ENCODE peak calls at places on chromosomes 6 and 20, in seven cellular contexts. X, B, M, K, L, O and E are unnamed samples.
A peak's percentile ranks its signal among the peaks of the same experiment; 100 is the strongest.

GRCh38 chr6:151075527-151075926 is 164.2 kb upstream of the AKAP12 start:
- DNase-seq in M (no peak), L (no peak), O (no peak), X (no peak), B (no peak), K (no peak), E (no peak)

GRCh38 chr6:169508452-169508851 is 193.4 kb downstream of the WDR27 start:
- DNase-seq in X (no peak), M (no peak), K (no peak), L (no peak), O (no peak), B (no peak), E (no peak)

GRCh38 chr6:99297415-99297814 is 52.1 kb downstream of the FAXC start:
- DNase-seq in O (no peak), L (no peak), K (no peak), X (no peak), B (no peak), M (no peak), E (no peak)

GRCh38 chr6:121817141-121817540 is 381.7 kb downstream of the GJA1 start:
- DNase-seq in O (no peak), B (no peak), L (no peak), X (no peak), K (no peak), M (no peak), E (no peak)

GRCh38 chr6:149846321-149846720 is 17.8 kb downstream of the LRP11 start:
- DNase-seq in K (peak; percentile 65), X (no peak), O (peak; percentile 68), M (peak; percentile 26), B (no peak), L (no peak), E (no peak)

GRCh38 chr20:58606184-58606583 is 44.9 kb upstream of the STX16 start:
- DNase-seq in X (no peak), M (no peak), K (no peak), O (no peak), L (no peak), B (no peak), E (no peak)

GRCh38 chr6:151493495-151494234 is at the start of gene CCDC170:
- DNase-seq in M (peak; percentile 50), X (peak; percentile 33), B (peak; percentile 38), L (no peak), O (peak; percentile 36), K (peak; percentile 54), E (peak; percentile 49)

GRCh38 chr20:609371-609964 is 641 bp downstream of the TCF15 start:
- DNase-seq in X (peak; percentile 44), O (no peak), K (no peak), M (no peak), L (no peak), B (no peak), E (no peak)

GRCh38 chr6:73180718-73181619 is 44.3 kb downstream of the KHDC1L start:
- DNase-seq in B (peak; percentile 62), K (no peak), O (peak; percentile 26), M (no peak), X (peak; percentile 50), L (peak; percentile 56), E (no peak)

GRCh38 chr6:7897461-7898192 is 13.0 kb downstream of the TXNDC5 start:
- DNase-seq in B (peak; percentile 69), O (no peak), M (no peak), L (peak; percentile 64), K (peak; percentile 17), X (no peak), E (no peak)

GRCh38 chr6:157317129-157317814 is 6.0 kb downstream of the TMEM242 start:
- DNase-seq in M (peak; percentile 82), B (no peak), L (no peak), K (peak; percentile 78), O (peak; percentile 68), X (no peak), E (peak; percentile 86)

GRCh38 chr6:152636675-152637421 is at the start of gene SYNE1:
- DNase-seq in B (peak; percentile 41), K (no peak), L (peak; percentile 18), O (peak; percentile 26), X (peak; percentile 35), M (peak; percentile 56), E (peak; percentile 49)

GRCh38 chr6:51968265-51968664 is 119.1 kb downstream of the PKHD1 start:
- DNase-seq in X (no peak), M (no peak), K (no peak), O (no peak), B (no peak), L (no peak), E (no peak)

GRCh38 chr6:125752773-125753172 is 3.3 kb downstream of the HEY2 start:
- DNase-seq in X (no peak), L (no peak), M (no peak), K (no peak), B (no peak), O (no peak), E (no peak)

GRCh38 chr6:125753937-125754259 is 4.5 kb downstream of the HEY2 start:
- DNase-seq in B (no peak), O (no peak), X (no peak), M (no peak), K (no peak), L (no peak), E (no peak)

GRCh38 chr6:125751334-125751916 is 2.0 kb downstream of the HEY2 start:
- DNase-seq in K (no peak), M (no peak), O (no peak), L (no peak), B (no peak), X (no peak), E (no peak)

GRCh38 chr6:125750692-125751333 is 1.4 kb downstream of the HEY2 start:
- DNase-seq in M (no peak), K (no peak), X (peak; percentile 20), B (no peak), L (no peak), O (no peak), E (no peak)

DNA sequence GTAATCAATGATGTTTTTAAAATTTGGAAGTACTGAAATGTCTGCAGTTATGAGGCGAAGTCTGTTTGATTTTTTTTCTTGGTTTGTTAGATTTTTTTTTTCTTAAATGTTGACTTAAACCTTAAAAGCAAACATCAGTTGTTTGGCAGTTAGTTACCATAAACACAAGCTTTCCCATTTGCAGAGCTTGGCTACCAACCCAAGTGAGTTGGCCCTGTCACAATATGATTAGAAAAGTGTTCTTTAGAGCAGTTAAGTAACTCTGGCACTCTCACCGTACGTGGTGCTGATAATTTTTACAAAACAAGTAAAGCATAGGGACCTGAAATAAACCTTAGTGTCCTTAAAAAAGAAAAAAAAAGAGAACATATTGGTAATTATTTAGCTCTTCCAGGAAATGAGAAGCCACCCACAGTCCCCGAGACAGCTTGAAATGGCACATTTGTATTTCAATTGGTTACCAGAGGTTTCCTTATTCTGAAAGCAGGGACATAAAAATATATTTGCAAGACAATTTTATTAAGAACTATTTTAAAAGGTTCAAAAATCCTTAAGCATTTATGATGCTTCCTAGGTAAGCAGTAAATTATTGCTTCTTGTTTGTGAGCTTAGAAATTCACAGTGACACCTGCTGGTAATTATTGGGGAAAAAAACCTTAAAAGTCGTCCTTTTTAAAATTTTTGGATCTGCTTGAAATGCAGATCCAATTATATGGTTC is 3.9 kb downstream of the HEY2 start:
- DNase-seq in X (peak; percentile 40), B (no peak), K (no peak), O (no peak), M (no peak), L (no peak), E (no peak)
- TF ChIP-seq CTCF in X (peak; percentile 78), B (no peak), K (peak; percentile 45), O (no peak), M (no peak), L (peak; percentile 24), E (peak; percentile 56)

DNA sequence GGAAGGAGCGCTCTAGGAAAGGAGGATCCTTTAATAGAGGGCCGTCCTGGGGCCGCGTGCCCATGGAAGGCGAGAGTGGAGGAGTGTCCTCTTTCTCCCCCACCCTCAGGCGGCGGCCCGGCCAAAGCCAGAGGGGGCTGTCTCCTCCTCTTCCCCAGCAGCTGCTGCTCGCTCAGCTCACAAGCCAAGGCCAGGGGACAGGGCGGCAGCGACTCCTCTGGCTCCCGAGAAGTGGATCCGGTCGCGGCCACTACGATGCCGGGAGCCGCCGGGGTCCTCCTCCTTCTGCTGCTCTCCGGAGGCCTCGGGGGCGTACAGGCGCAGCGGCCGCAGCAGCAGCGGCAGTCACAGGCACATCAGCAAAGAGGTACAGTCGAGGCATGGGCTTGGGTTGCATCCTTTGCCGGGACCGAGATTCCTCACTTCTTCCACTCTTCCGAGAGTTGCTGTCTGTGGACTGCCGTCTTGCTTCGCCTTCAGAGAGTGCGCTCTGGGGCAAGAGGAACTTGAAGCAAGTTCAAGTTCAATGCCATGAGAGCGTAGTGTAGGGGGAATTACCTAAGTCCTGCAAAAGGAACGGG is at the start of gene LAMA2:
- DNase-seq in K (peak; percentile 56), M (peak; percentile 83), O (no peak), L (no peak), X (no peak), B (no peak), E (no peak)
- TF ChIP-seq CTCF in K (no peak), M (no peak), O (no peak), L (no peak), X (no peak), B (no peak), E (no peak)

GRCh38 chr6:138406443-138406842 is 2.4 kb downstream of the HEBP2 start:
- DNase-seq in L (no peak), K (no peak), M (no peak), B (no peak), X (no peak), O (peak; percentile 10), E (no peak)
- TF ChIP-seq CTCF in L (no peak), K (peak; percentile 12), M (no peak), B (no peak), X (no peak), O (no peak), E (no peak)

DNA sequence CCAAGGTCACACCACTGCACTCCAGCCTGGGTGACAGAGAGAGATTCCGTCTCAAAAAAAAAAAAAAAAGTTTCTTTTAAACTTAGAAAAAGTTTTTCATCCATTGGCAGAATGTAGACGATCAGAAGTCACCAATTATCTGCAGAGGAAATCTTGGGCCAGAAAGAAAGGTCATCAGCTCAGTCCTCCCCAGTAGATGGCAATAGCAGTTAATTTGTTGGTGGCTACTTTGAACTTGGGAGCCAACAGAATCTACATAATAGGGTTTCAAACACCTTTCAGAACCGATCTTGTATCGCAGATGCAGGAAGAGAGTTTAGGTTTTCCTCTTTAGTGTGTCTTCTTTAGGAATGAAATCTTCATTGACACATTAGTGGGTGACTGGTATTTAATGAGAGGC is 41.7 kb downstream of the LBP start:
- DNase-seq in K (no peak), M (no peak), X (no peak), O (no peak), L (no peak), B (no peak), E (no peak)
- TF ChIP-seq CTCF in K (no peak), M (no peak), X (no peak), O (no peak), L (no peak), B (no peak), E (no peak)

GRCh38 chr6:137443901-137444300 is 50.3 kb downstream of the OLIG3 start:
- DNase-seq in O (no peak), X (no peak), M (no peak), B (no peak), L (no peak), K (no peak), E (no peak)
- TF ChIP-seq CTCF in O (no peak), X (no peak), M (no peak), B (no peak), L (no peak), K (no peak), E (no peak)

GRCh38 chr6:139927236-139927635 is 552.8 kb upstream of the CITED2 start:
- DNase-seq in M (no peak), L (peak; percentile 27), X (peak; percentile 18), K (no peak), O (no peak), B (peak; percentile 31), E (no peak)
- TF ChIP-seq CTCF in M (no peak), L (peak; percentile 30), X (peak; percentile 19), K (no peak), O (no peak), B (peak; percentile 54), E (peak; percentile 51)

GRCh38 chr20:4591975-4592315 is 129.8 kb upstream of the PRND start:
- DNase-seq in L (no peak), K (no peak), O (no peak), X (no peak), B (no peak), M (no peak), E (no peak)
- TF ChIP-seq CTCF in L (no peak), K (no peak), O (no peak), X (no peak), B (no peak), M (no peak), E (no peak)